ENCODE peak calls at places on chromosomes 4 and X, in nine cellular contexts. K, S, X, Y, G, F, D, H and N are unnamed samples.

GRCh38 chrX:63426519-63426918 is 75.4 kb upstream of the SPIN4 start:
- DNase-seq in S (no peak), D (no peak), G (no peak), K (no peak), X (no peak), F (no peak), H (no peak), Y (no peak), N (peak; percentile 33)

GRCh38 chrX:39903343-39903742 is 194.4 kb downstream of the BCOR start:
- DNase-seq in G (no peak), S (peak; percentile 70), X (no peak), F (no peak), D (no peak), Y (peak; percentile 89), K (no peak), H (no peak), N (no peak)

GRCh38 chrX:98523521-98523920 is 1639.8 kb downstream of the RPA4 start:
- DNase-seq in S (no peak), X (no peak), H (no peak), K (no peak), Y (no peak), F (no peak), G (no peak), D (no peak), N (no peak)

GRCh38 chr4:22170353-22170752 is 221.8 kb upstream of the KCNIP4 start:
- DNase-seq in S (peak; percentile 70), X (no peak), K (no peak), Y (peak; percentile 11), G (no peak), H (no peak), D (no peak), F (no peak), N (no peak)

GRCh38 chr4:20368926-20369325 is 117.2 kb downstream of the SLIT2 start:
- DNase-seq in K (no peak), S (peak; percentile 30), Y (peak; percentile 91), G (no peak), D (no peak), H (no peak), X (no peak), F (no peak), N (no peak)

GRCh38 chr4:65416875-65417274 is 253.4 kb downstream of the EPHA5 start:
- DNase-seq in S (peak; percentile 7), Y (no peak), K (no peak), G (no peak), F (no peak), X (peak; percentile 35), D (no peak), H (no peak), N (no peak)

GRCh38 chrX:101230636-101231035 is 11.1 kb downstream of the DRP2 start:
- DNase-seq in Y (peak; percentile 25), H (no peak), G (no peak), F (no peak), D (no peak), K (no peak), S (no peak), X (no peak), N (no peak)

GRCh38 chr4:107825072-107825789 is 499 bp downstream of the SGMS2 start:
- DNase-seq in H (peak; percentile 75), G (peak; percentile 83), K (no peak), D (peak; percentile 42), Y (peak; percentile 44), F (no peak), S (peak; percentile 58), X (peak; percentile 76), N (peak; percentile 29)

GRCh38 chrX:7647826-7648225 is 195.1 kb upstream of the VCX start:
- DNase-seq in Y (no peak), X (no peak), H (peak; percentile 14), G (no peak), K (no peak), S (no peak), F (no peak), D (no peak), N (no peak)

GRCh38 chr4:38161208-38162113 is 201.3 kb downstream of the PTTG2 start:
- DNase-seq in Y (peak; percentile 60), G (no peak), S (no peak), X (no peak), F (no peak), D (no peak), H (no peak), K (no peak), N (no peak)

GRCh38 chrX:72041166-72041565 is 90.5 kb downstream of the RTL5 start:
- DNase-seq in S (no peak), H (no peak), K (no peak), X (no peak), Y (no peak), D (no peak), G (no peak), F (no peak), N (no peak)

GRCh38 chr4:88738714-88739366 is 41.2 kb upstream of the NAP1L5 start:
- DNase-seq in X (no peak), S (no peak), G (no peak), D (no peak), F (no peak), Y (no peak), H (no peak), K (no peak), N (no peak)

GRCh38 chr4:173521474-173522159 is 8.4 kb downstream of the HAND2 start:
- DNase-seq in S (no peak), X (no peak), Y (no peak), D (no peak), H (no peak), F (no peak), G (no peak), K (no peak), N (no peak)

GRCh38 chrX:10972731-10973130 is 138.4 kb upstream of the HCCS start:
- DNase-seq in X (no peak), H (no peak), S (peak; percentile 6), K (no peak), G (no peak), Y (peak; percentile 86), D (no peak), F (no peak), N (no peak)

GRCh38 chr4:83221897-83222441 is 62.6 kb downstream of the COQ2 start:
- DNase-seq in Y (no peak), D (no peak), S (no peak), G (no peak), X (no peak), F (peak; percentile 50), K (no peak), H (no peak), N (no peak)

GRCh38 chr4:33561259-33561658 is 2683.1 kb downstream of the ARAP2 start:
- DNase-seq in F (no peak), K (no peak), Y (no peak), H (no peak), X (no peak), G (no peak), D (no peak), S (no peak), N (no peak)

GRCh38 chr4:124266706-124267105 is 445.8 kb downstream of the ANKRD50 start:
- DNase-seq in Y (no peak), H (no peak), G (no peak), D (no peak), X (no peak), F (no peak), K (no peak), S (no peak), N (no peak)

GRCh38 chr4:76535603-76536380 is 100.8 kb downstream of the SHROOM3 start:
- DNase-seq in F (no peak), H (no peak), K (no peak), D (no peak), G (no peak), Y (peak; percentile 68), S (no peak), X (no peak), N (no peak)

DNA sequence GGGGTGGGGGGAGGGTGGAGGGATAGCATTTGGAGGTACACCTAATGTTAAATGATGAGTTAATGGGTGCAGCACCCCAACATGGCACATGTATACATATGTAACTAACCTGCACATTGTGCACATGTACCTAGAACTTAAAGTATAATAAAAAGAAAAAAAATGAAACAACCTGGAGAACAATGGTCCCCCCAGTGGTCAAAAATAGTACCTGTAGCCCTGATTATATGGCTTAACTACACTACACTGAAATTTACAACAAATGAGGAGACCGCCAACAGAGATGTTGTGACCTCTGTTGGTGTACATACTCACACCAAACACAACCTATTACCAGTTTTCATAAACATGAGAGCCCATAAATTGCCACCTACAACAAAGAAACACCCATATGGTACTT is 7.3 kb upstream of the MAGEE1 start:
- DNase-seq in D (no peak), S (no peak), F (no peak), G (no peak), Y (no peak), H (no peak), X (no peak), K (no peak), N (no peak)
- TF ChIP-seq CTCF in D (peak; percentile 47), S (peak; percentile 6), F (peak; percentile 27), G (no peak), Y (peak; percentile 23), H (no peak), X (no peak), K (no peak), N (no peak)

GRCh38 chr4:112735474-112735951 is 98.6 kb downstream of the LARP7 start:
- DNase-seq in H (no peak), S (no peak), G (no peak), D (peak; percentile 67), K (no peak), X (no peak), Y (no peak), F (peak; percentile 48), N (no peak)
- TF ChIP-seq CTCF in H (no peak), S (no peak), G (no peak), D (no peak), K (no peak), X (no peak), Y (no peak), F (no peak), N (no peak)

GRCh38 chr4:116180056-116180690 is 905.2 kb downstream of the TRAM1L1 start:
- DNase-seq in F (no peak), G (no peak), K (no peak), D (no peak), Y (no peak), S (peak; percentile 2), X (no peak), H (no peak), N (no peak)
- TF ChIP-seq CTCF in F (no peak), G (peak; percentile 26), K (no peak), D (peak; percentile 59), Y (peak; percentile 16), S (peak; percentile 21), X (no peak), H (peak; percentile 49), N (peak; percentile 34)

DNA sequence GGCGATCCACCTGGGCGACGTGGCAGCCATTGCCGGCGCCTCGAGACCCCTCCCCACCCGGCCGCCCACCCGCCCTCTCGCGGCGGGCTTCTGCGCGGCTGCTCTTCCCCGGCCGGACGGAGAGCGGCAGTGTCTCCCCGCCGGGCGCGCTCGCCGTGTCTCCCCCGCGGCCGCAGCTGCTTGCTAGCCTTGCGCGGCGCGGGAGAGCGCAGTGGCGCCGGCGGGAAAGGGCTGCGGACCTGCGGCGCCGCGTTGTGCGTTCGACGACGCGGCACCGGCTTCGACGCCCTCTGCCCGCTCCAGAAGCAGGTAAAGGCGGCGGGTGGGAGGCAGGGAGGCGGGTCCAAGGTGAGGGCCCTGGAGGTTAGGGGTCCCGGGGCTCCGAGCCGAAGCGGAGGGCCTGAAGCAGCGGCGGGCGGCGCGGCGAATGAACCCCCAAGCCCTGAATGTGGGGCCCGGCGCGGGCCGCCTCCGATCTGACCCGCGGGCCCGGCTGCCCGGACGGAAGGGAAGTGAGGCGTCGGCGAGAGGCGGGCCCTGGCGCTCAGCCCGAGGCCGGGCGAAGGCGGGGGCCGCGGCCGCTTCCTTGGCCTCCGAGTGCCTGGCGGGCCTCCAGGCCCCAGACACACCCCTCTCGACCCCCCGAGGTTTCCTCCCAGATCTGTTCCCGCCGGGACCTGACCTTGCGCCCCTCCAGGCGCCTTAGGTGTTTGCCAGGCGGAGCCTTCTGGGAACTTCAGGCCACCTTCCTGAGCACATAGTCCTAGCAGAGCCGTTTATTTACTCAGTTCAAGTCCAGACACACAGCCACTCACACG is at the start of gene N4BP2:
- DNase-seq in X (peak; percentile 89), Y (peak; percentile 76), D (peak; percentile 65), G (peak; percentile 92), K (peak; percentile 67), F (peak; percentile 87), H (peak; percentile 92), S (peak; percentile 77), N (peak; percentile 89)
- TF ChIP-seq CTCF in X (peak; percentile 48), Y (peak; percentile 43), D (peak; percentile 55), G (peak; percentile 69), K (peak; percentile 77), F (peak; percentile 83), H (peak; percentile 92), S (peak; percentile 29), N (peak; percentile 58)